ENCODE peak calls at places on chromosomes 4 and X, in seven cellular contexts. A is NB4, V is dorsolateral prefrontal cortex, U is tibial artery, W is WERI-Rb-1, Z is neuronal stem cell, D is AG10803. F is an unnamed sample.

GRCh38 chr4:69910016-69910782 is 20.7 kb upstream of the CSN1S1 start:
- DNase-seq in A (peak), V (no peak), U (no peak), W (no peak), Z (no peak), D (peak), F (no peak)

GRCh38 chr4:185735887-185736286 is 76.1 kb downstream of the SORBS2 start:
- DNase-seq in A (peak), V (no peak), U (no peak), W (no peak), Z (no peak), D (no peak), F (no peak)

GRCh38 chrX:8084023-8084422 is 87.0 kb downstream of the VCX2 start:
- DNase-seq in A (no peak), V (no peak), U (no peak), W (no peak), Z (no peak), D (no peak), F (no peak)

GRCh38 chrX:10457092-10457491 is 163.3 kb downstream of the MID1 start:
- DNase-seq in A (no peak), V (no peak), U (no peak), W (no peak), Z (no peak), D (peak), F (no peak)

GRCh38 chr4:183355405-183355804 is 33.2 kb upstream of the CLDN24 start:
- DNase-seq in A (no peak), V (no peak), U (no peak), W (no peak), Z (no peak), D (peak), F (no peak)

GRCh38 chr4:108166038-108166437 is 2.7 kb downstream of the LEF1 start:
- DNase-seq in A (no peak), V (no peak), U (no peak), W (no peak), Z (no peak), D (no peak), F (no peak)

GRCh38 chrX:75746891-75747639 is 38.0 kb downstream of the MAGEE2 start:
- DNase-seq in A (peak), V (no peak), U (no peak), W (no peak), Z (no peak), D (peak), F (peak)

GRCh38 chr4:152937535-152938236 is 1.6 kb downstream of the FHDC1 start:
- DNase-seq in A (peak), V (no peak), U (no peak), W (no peak), Z (peak), D (peak), F (peak)

GRCh38 chrX:38857736-38858432 is 56.6 kb downstream of the MID1IP1 start:
- DNase-seq in A (no peak), V (no peak), U (no peak), W (no peak), Z (no peak), D (no peak), F (no peak)

GRCh38 chr4:53551963-53552362 is 39.3 kb downstream of the LNX1 start:
- DNase-seq in A (no peak), V (no peak), U (no peak), W (no peak), Z (no peak), D (peak), F (no peak)

GRCh38 chr4:176383273-176384077 is 63.7 kb downstream of the SPCS3 start:
- DNase-seq in A (no peak), V (no peak), U (no peak), W (no peak), Z (no peak), D (peak), F (no peak)

GRCh38 chr4:181202249-181202648 is 1041.0 kb upstream of the TENM3 start:
- DNase-seq in A (peak), V (no peak), U (no peak), W (no peak), Z (no peak), D (no peak), F (no peak)

GRCh38 chr4:53855886-53856260 is 208.5 kb downstream of the CHIC2 start:
- DNase-seq in A (no peak), V (no peak), U (no peak), W (no peak), Z (no peak), D (peak), F (no peak)

GRCh38 chrX:76428243-76429130 is 977 bp downstream of the MAGEE1 start:
- DNase-seq in A (no peak), V (peak), U (no peak), W (peak), Z (no peak), D (no peak), F (peak)

GRCh38 chrX:22345884-22346283 is 73.2 kb downstream of the CBLL2 start:
- DNase-seq in A (no peak), V (no peak), U (no peak), W (no peak), Z (no peak), D (no peak), F (no peak)

GRCh38 chr4:112898357-112899141 is 150.9 kb upstream of the ANK2 start:
- DNase-seq in A (no peak), V (no peak), U (no peak), W (no peak), Z (no peak), D (peak), F (no peak)

GRCh38 chr4:40547446-40548132 is 82.1 kb downstream of the RBM47 start:
- DNase-seq in A (no peak), V (no peak), U (no peak), W (peak), Z (no peak), D (no peak), F (no peak)

GRCh38 chr4:54066088-54066415 is 1.6 kb upstream of the CHIC2 start:
- DNase-seq in A (peak), V (no peak), U (no peak), W (no peak), Z (no peak), D (no peak), F (no peak)

GRCh38 chr4:122765702-122766352 is 33.3 kb downstream of the BBS12 start:
- DNase-seq in A (no peak), V (no peak), U (no peak), W (no peak), Z (no peak), D (peak), F (no peak)

GRCh38 chr4:143251348-143251747 is 66.6 kb downstream of the USP38 start:
- DNase-seq in A (no peak), V (no peak), U (no peak), W (no peak), Z (no peak), D (no peak), F (no peak)

GRCh38 chrX:42247241-42247640 is 323.9 kb upstream of the CASK start:
- DNase-seq in A (no peak), V (no peak), U (no peak), W (no peak), Z (no peak), D (peak), F (no peak)

GRCh38 chrX:78123190-78123589 is 16.3 kb downstream of the TAF9B start:
- DNase-seq in A (no peak), V (no peak), U (no peak), W (no peak), Z (no peak), D (peak), F (no peak)

GRCh38 chr4:104942990-104943758 is 203.5 kb upstream of the TET2 start:
- DNase-seq in A (no peak), V (no peak), U (no peak), W (no peak), Z (no peak), D (no peak), F (no peak)

GRCh38 chr4:114563536-114564315 is 34.9 kb upstream of the UGT8 start:
- DNase-seq in A (peak), V (no peak), U (no peak), W (no peak), Z (no peak), D (peak), F (no peak)

GRCh38 chr4:82797048-82797590 is 1.5 kb downstream of the SCD5 start:
- DNase-seq in A (no peak), V (no peak), U (no peak), W (no peak), Z (no peak), D (no peak), F (no peak)

GRCh38 chrX:107675823-107676555 is 47.7 kb downstream of the PRPS1 start:
- DNase-seq in A (peak), V (no peak), U (peak), W (no peak), Z (no peak), D (peak), F (peak)

GRCh38 chrX:107677909-107678308 is 49.6 kb downstream of the PRPS1 start:
- DNase-seq in A (peak), V (no peak), U (peak), W (no peak), Z (no peak), D (no peak), F (no peak)

GRCh38 chrX:107677501-107677901 is 49.2 kb downstream of the PRPS1 start:
- DNase-seq in A (peak), V (no peak), U (peak), W (no peak), Z (no peak), D (no peak), F (no peak)

GRCh38 chrX:107675365-107675654 is 47.0 kb downstream of the PRPS1 start:
- DNase-seq in A (no peak), V (no peak), U (no peak), W (no peak), Z (no peak), D (no peak), F (no peak)

GRCh38 chrX:107676559-107677378 is 48.5 kb downstream of the PRPS1 start:
- DNase-seq in A (peak), V (peak), U (peak), W (peak), Z (no peak), D (peak), F (peak)
- H3K4me3 ChIP-seq in A (peak), V (peak), U (peak), W (peak), Z (no peak), D (peak), F (peak)

DNA sequence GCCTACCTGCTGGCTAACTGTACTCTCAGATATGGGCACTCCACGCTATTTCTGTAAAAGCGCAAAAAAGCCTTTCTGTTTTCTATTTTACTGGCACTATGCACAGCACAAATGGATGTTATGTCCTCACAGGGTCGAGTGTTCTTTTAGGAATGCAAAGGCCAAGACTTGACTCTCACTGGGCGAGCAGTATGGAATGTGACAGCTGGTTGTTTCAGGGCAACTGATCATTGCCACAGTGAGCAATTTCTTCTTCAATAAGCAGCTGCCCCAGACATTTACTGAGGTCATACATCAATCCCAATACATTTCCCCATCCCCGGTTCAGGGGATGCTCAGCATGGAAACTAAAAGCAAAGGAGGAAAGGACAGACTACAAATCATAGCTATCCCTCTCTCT is 58.2 kb downstream of the PDE5A start:
- DNase-seq in A (no peak), V (no peak), U (no peak), W (no peak), Z (no peak), D (peak), F (no peak)
- H3K4me3 ChIP-seq in A (no peak), V (no peak), U (no peak), W (no peak), Z (no peak), D (no peak), F (no peak)

GRCh38 chr4:86450861-86451260 is 91.0 kb upstream of the MAPK10 start:
- DNase-seq in A (no peak), V (no peak), U (no peak), W (no peak), Z (no peak), D (no peak), F (no peak)
- H3K4me3 ChIP-seq in A (no peak), V (peak), U (no peak), W (no peak), Z (no peak), D (no peak), F (no peak)

GRCh38 chrX:153410888-153411254 is 401 bp upstream of the ZFP92 start:
- DNase-seq in A (no peak), V (peak), U (no peak), W (no peak), Z (no peak), D (no peak), F (no peak)
- H3K4me3 ChIP-seq in A (no peak), V (peak), U (peak), W (no peak), Z (no peak), D (peak), F (peak)

GRCh38 chr4:98939892-98940298 is 11.0 kb upstream of the EIF4E start:
- DNase-seq in A (peak), V (no peak), U (no peak), W (no peak), Z (peak), D (peak), F (no peak)
- H3K4me3 ChIP-seq in A (no peak), V (no peak), U (no peak), W (no peak), Z (no peak), D (no peak), F (no peak)

DNA sequence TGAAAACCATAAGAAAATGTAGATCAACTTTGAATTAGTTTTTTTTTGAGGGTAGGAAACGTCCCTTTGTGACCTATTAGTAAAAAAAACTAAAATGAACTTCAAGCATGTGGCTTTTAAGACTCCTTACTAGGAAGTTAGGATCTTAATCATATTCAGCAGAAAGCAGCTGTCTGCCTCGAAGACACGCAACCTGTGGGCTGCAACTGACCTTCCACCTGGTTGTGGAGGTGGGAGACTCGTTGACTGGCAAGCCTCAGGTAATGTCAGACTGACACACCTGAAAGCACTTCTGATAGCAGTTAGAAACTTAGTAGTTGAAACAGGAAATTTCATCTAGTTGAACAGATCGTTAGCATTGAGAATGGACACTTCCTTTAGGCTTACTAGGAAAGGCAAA is 37.4 kb downstream of the CCNG2 start:
- DNase-seq in A (no peak), V (no peak), U (no peak), W (no peak), Z (no peak), D (no peak), F (no peak)
- H3K4me3 ChIP-seq in A (peak), V (no peak), U (no peak), W (no peak), Z (no peak), D (no peak), F (no peak)

GRCh38 chrX:119482041-119482440 is 13.8 kb downstream of the SLC25A5 start:
- DNase-seq in A (no peak), V (no peak), U (no peak), W (no peak), Z (no peak), D (no peak), F (no peak)
- H3K4me3 ChIP-seq in A (peak), V (peak), U (peak), W (no peak), Z (no peak), D (peak), F (peak)